ENCODE peak calls at places on chromosomes 11 and 22, in five cellular contexts. I, J, H, Y and G are unnamed samples.

GRCh38 chr11:108199446-108200321 is 22.8 kb downstream of the NPAT start:
- DNase-seq in I (no peak), J (peak; percentile 48), H (no peak), Y (no peak), G (no peak)

GRCh38 chr11:111540114-111540920 is at the start of gene LAYN:
- DNase-seq in I (no peak), J (no peak), H (no peak), Y (no peak), G (peak; percentile 80)

GRCh38 chr11:2150206-2150847 is 10.7 kb downstream of the INS start:
- DNase-seq in I (no peak), J (no peak), H (no peak), Y (no peak), G (no peak)

GRCh38 chr11:119886667-119887230 is 157.7 kb upstream of the NECTIN1 start:
- DNase-seq in I (no peak), J (no peak), H (no peak), Y (no peak), G (no peak)

GRCh38 chr11:121890377-121890776 is 225.6 kb downstream of the BLID start:
- DNase-seq in I (no peak), J (no peak), H (no peak), Y (no peak), G (no peak)

GRCh38 chr22:37161442-37161841 is 11.7 kb upstream of the IL2RB start:
- DNase-seq in I (no peak), J (no peak), H (no peak), Y (no peak), G (no peak)

GRCh38 chr11:11568651-11569229 is 53.1 kb downstream of the GALNT18 start:
- DNase-seq in I (no peak), J (no peak), H (no peak), Y (no peak), G (no peak)

GRCh38 chr11:69297225-69297925 is 3.4 kb downstream of the MYEOV start:
- DNase-seq in I (no peak), J (peak; percentile 53), H (peak; percentile 97), Y (peak; percentile 95), G (no peak)

GRCh38 chr11:17752144-17752543 is 17.6 kb downstream of the KCNC1 start:
- DNase-seq in I (no peak), J (no peak), H (no peak), Y (peak; percentile 19), G (no peak)